ENCODE peak calls at places on chromosomes 7 and 10, in eight cellular contexts. U, D, E, J, L, X, P and F are unnamed samples.

GRCh38 chr10:115432188-115432819 is 339.1 kb downstream of the ATRNL1 start:
- DNase-seq in U (no peak), D (peak), E (peak), J (peak), L (peak), X (peak), P (peak), F (peak)

GRCh38 chr10:33982995-33983394 is 648.5 kb upstream of the NRP1 start:
- DNase-seq in U (no peak), D (no peak), E (peak), J (no peak), L (peak), X (no peak), P (peak), F (peak)

GRCh38 chr7:145692237-145692950 is 424.2 kb upstream of the CNTNAP2 start:
- DNase-seq in U (no peak), D (no peak), E (peak), J (peak), L (peak), X (no peak), P (peak), F (peak)

GRCh38 chr10:86646933-86647332 is 7.4 kb upstream of the OPN4 start:
- DNase-seq in U (no peak), D (no peak), E (no peak), J (no peak), L (no peak), X (no peak), P (no peak), F (no peak)

GRCh38 chr10:95976295-95977229 is 66.8 kb upstream of the CCNJ start:
- DNase-seq in U (no peak), D (no peak), E (no peak), J (no peak), L (no peak), X (no peak), P (no peak), F (no peak)

GRCh38 chr7:55540226-55540858 is 32.0 kb downstream of the VOPP1 start:
- DNase-seq in U (no peak), D (no peak), E (no peak), J (no peak), L (no peak), X (no peak), P (no peak), F (no peak)

GRCh38 chr7:66304536-66304935 is 99.4 kb downstream of the TPST1 start:
- DNase-seq in U (no peak), D (no peak), E (peak), J (no peak), L (peak), X (peak), P (no peak), F (peak)

GRCh38 chr10:73589538-73590126 is 1.5 kb downstream of the USP54 start:
- DNase-seq in U (no peak), D (no peak), E (peak), J (peak), L (peak), X (no peak), P (no peak), F (peak)

GRCh38 chr7:33893377-33893776 is 12.0 kb upstream of the BMPER start:
- DNase-seq in U (no peak), D (no peak), E (no peak), J (no peak), L (no peak), X (no peak), P (no peak), F (no peak)

GRCh38 chr7:5429857-5430611 is 6.4 kb upstream of the TNRC18 start:
- DNase-seq in U (peak), D (no peak), E (no peak), J (no peak), L (peak), X (peak), P (no peak), F (peak)

GRCh38 chr10:92880233-92880861 is 32.0 kb downstream of the EXOC6 start:
- DNase-seq in U (no peak), D (peak), E (peak), J (peak), L (peak), X (peak), P (peak), F (peak)

GRCh38 chr7:83248000-83248399 is 85.3 kb upstream of the PCLO start:
- DNase-seq in U (no peak), D (no peak), E (no peak), J (no peak), L (peak), X (no peak), P (no peak), F (no peak)

GRCh38 chr7:96179863-96180262 is 142.0 kb downstream of the SLC25A13 start:
- DNase-seq in U (no peak), D (no peak), E (peak), J (no peak), L (peak), X (no peak), P (peak), F (peak)

GRCh38 chr7:25857376-25858067 is 294.5 kb upstream of the NFE2L3 start:
- DNase-seq in U (peak), D (no peak), E (no peak), J (no peak), L (peak), X (peak), P (no peak), F (peak)

GRCh38 chr10:70737250-70737649 is 47.9 kb downstream of the TBATA start:
- DNase-seq in U (no peak), D (no peak), E (no peak), J (no peak), L (no peak), X (no peak), P (no peak), F (no peak)

GRCh38 chr7:3082831-3083230 is 39.2 kb upstream of the CARD11 start:
- DNase-seq in U (no peak), D (peak), E (no peak), J (no peak), L (no peak), X (no peak), P (no peak), F (no peak)

GRCh38 chr10:59384761-59385160 is 22.4 kb upstream of the FAM13C start:
- DNase-seq in U (no peak), D (no peak), E (no peak), J (no peak), L (peak), X (no peak), P (no peak), F (no peak)

GRCh38 chr7:82562716-82563404 is 119.3 kb upstream of the CACNA2D1 start:
- DNase-seq in U (no peak), D (no peak), E (peak), J (peak), L (peak), X (peak), P (peak), F (peak)

GRCh38 chr7:108289852-108290251 is 159.7 kb upstream of the LAMB4 start:
- DNase-seq in U (no peak), D (no peak), E (no peak), J (no peak), L (no peak), X (no peak), P (no peak), F (no peak)

GRCh38 chr7:70432567-70433001 is 699.4 kb upstream of the GALNT17 start:
- DNase-seq in U (peak), D (no peak), E (no peak), J (no peak), L (no peak), X (no peak), P (no peak), F (no peak)

GRCh38 chr10:97234403-97234802 is 48.6 kb upstream of the SLIT1 start:
- DNase-seq in U (no peak), D (peak), E (peak), J (peak), L (peak), X (peak), P (peak), F (peak)

GRCh38 chr7:88217675-88218427 is 2.0 kb downstream of the SRI start:
- DNase-seq in U (no peak), D (peak), E (no peak), J (no peak), L (no peak), X (no peak), P (peak), F (no peak)
- H3K4me3 ChIP-seq in U (peak), D (peak), E (peak), J (peak), L (no peak), X (no peak), P (no peak), F (no peak)

GRCh38 chr10:528173-529165 is 161.0 kb downstream of the DIP2C start:
- DNase-seq in U (peak), D (no peak), E (no peak), J (no peak), L (no peak), X (no peak), P (no peak), F (no peak)

GRCh38 chr10:523925-524324 is 165.5 kb downstream of the DIP2C start:
- DNase-seq in U (peak), D (no peak), E (no peak), J (no peak), L (no peak), X (no peak), P (no peak), F (no peak)

GRCh38 chr10:527416-527815 is 162.1 kb downstream of the DIP2C start:
- DNase-seq in U (no peak), D (no peak), E (no peak), J (no peak), L (peak), X (peak), P (no peak), F (no peak)

GRCh38 chr10:525565-526315 is 163.7 kb downstream of the DIP2C start:
- DNase-seq in U (peak), D (peak), E (no peak), J (no peak), L (no peak), X (no peak), P (no peak), F (peak)

GRCh38 chr10:526651-527312 is 162.7 kb downstream of the DIP2C start:
- DNase-seq in U (peak), D (peak), E (no peak), J (no peak), L (no peak), X (no peak), P (no peak), F (no peak)
- TF ChIP-seq CTCF in U (no peak), D (peak), E (no peak), J (no peak), L (peak), X (no peak), P (peak), F (no peak)

GRCh38 chr10:78207776-78208175 is 174.1 kb downstream of the RPS24 start:
- DNase-seq in U (no peak), D (no peak), E (no peak), J (no peak), L (no peak), X (no peak), P (peak), F (no peak)
- H3K4me3 ChIP-seq in U (no peak), D (no peak), E (no peak), J (no peak), L (no peak), X (no peak), P (no peak), F (no peak)

GRCh38 chr7:74051193-74051592 is 23.2 kb downstream of the ELN start:
- DNase-seq in U (no peak), D (no peak), E (no peak), J (peak), L (peak), X (no peak), P (peak), F (peak)

GRCh38 chr7:74053589-74054186 is 25.7 kb downstream of the ELN start:
- DNase-seq in U (no peak), D (no peak), E (no peak), J (no peak), L (no peak), X (no peak), P (no peak), F (no peak)

GRCh38 chr7:74049997-74050798 is 22.2 kb downstream of the ELN start:
- DNase-seq in U (no peak), D (no peak), E (no peak), J (no peak), L (no peak), X (no peak), P (no peak), F (no peak)

GRCh38 chr7:74052628-74053027 is 24.7 kb downstream of the ELN start:
- DNase-seq in U (no peak), D (no peak), E (no peak), J (no peak), L (no peak), X (no peak), P (no peak), F (no peak)

DNA sequence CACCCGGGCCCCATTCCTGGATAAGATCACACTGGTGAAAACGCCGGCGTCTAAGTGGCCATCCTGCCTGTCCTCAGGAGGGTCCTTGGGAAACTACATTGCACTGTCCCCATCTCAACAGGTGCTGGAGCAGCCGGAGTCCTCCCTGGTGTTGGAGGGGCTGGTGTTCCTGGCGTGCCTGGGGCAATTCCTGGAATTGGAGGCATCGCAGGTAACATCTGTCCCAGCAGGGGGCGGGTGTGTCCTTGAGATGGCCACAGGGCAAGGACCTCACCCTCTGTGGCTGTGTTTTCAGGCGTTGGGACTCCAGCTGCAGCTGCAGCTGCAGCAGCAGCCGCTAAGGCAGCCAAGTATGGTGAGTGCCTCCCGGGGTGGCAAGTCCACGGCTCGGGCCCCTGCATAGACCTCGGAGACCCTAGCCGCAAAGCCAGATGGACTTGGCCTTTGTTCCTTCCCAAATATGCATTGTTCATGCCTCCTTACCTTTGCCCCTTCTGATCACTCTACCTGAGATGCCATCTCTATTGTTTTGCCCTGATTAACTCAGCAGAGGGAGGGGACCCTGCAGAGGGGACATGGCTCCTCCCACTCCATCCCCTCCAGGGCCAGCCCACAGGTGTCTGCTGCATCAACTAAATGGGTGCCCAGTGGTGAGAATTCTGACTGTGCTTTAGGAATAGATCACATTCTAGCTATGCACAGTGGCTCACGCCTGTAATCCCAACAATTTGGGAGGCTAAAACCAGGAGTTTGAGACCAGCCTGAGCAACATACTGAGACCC is 23.8 kb downstream of the ELN start:
- DNase-seq in U (no peak), D (peak), E (peak), J (no peak), L (peak), X (no peak), P (no peak), F (peak)
- TF ChIP-seq CTCF in U (no peak), D (peak), E (peak), J (peak), L (peak), X (peak), P (peak), F (peak)

GRCh38 chr7:137900137-137900536 is 53.4 kb upstream of the DGKI start:
- DNase-seq in U (no peak), D (no peak), E (no peak), J (no peak), L (no peak), X (no peak), P (no peak), F (no peak)
- H3K4me3 ChIP-seq in U (no peak), D (no peak), E (no peak), J (no peak), L (no peak), X (no peak), P (no peak), F (no peak)

GRCh38 chr7:4164556-4164955 is 517.5 kb upstream of the FOXK1 start:
- DNase-seq in U (no peak), D (no peak), E (no peak), J (no peak), L (no peak), X (no peak), P (no peak), F (no peak)
- TF ChIP-seq CTCF in U (no peak), D (no peak), E (no peak), J (no peak), L (no peak), X (no peak), P (no peak), F (no peak)

GRCh38 chr7:47579458-47579857 is 2.5 kb downstream of the TNS3 start:
- DNase-seq in U (no peak), D (no peak), E (no peak), J (no peak), L (no peak), X (peak), P (no peak), F (no peak)

GRCh38 chr7:47576909-47577255 is 5.0 kb downstream of the TNS3 start:
- DNase-seq in U (no peak), D (no peak), E (no peak), J (no peak), L (no peak), X (no peak), P (no peak), F (no peak)

GRCh38 chr7:47580175-47580701 is 1.7 kb downstream of the TNS3 start:
- DNase-seq in U (no peak), D (no peak), E (peak), J (no peak), L (peak), X (peak), P (no peak), F (peak)

GRCh38 chr7:47577351-47577919 is 4.5 kb downstream of the TNS3 start:
- DNase-seq in U (no peak), D (peak), E (no peak), J (no peak), L (peak), X (peak), P (no peak), F (no peak)

DNA sequence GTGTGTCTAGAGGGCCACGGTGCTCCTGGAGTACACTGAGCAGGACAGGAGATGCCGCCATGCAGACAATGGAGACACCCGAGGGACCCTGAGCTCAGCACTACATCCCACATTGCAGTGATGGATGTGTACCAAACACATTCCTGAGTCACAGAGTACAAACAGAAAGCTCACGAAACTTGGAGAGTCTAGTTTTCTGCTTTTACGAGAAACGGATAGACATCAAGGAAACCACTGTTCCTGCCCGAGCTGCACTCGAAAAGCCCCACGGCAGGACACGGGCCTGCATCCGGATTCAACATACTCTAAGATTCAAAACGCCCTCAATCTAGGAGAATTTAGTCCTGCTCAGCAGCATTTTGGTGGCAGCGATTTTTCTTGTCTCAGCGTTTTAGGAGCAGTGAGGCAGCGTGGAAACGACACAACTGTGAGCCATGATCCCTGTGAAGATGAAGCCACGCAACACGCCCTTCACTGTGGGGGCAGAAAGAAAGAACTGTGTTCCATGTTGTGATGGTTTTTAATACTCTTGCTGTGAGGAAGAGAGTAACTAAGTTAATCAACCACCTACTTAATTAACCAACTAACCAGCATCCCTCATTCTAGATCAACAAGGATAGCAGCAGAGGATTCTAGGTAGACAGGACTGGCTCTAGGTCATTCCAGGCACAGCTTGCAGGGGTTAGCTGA is 3.2 kb downstream of the TNS3 start:
- DNase-seq in U (no peak), D (no peak), E (peak), J (no peak), L (peak), X (peak), P (peak), F (no peak)
- H3K4me3 ChIP-seq in U (no peak), D (no peak), E (no peak), J (no peak), L (no peak), X (peak), P (no peak), F (peak)

GRCh38 chr7:28847176-28847575 is 111.0 kb downstream of the TRIL start:
- DNase-seq in U (no peak), D (no peak), E (no peak), J (no peak), L (no peak), X (no peak), P (no peak), F (no peak)
- TF ChIP-seq CTCF in U (no peak), D (no peak), E (no peak), J (no peak), L (no peak), X (no peak), P (no peak), F (no peak)

DNA sequence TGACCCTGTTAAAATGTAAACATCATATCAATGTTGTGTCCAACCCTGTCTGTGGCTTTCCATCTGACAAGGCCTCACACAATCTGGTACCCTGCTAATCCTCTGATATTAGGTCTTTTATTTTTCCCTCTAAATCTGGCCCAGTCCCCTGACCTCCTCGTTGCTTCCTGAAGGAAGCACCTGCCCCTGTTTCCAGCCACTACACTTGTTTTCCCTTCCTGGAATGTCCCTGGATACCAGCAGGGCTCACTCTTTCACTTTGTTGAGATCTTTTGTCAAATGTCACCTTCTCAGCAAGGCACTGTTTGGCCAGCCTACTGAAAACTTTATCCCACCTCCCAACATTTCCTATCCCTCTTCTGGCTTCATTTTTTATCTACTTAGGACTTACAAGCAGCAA is 2.1 kb downstream of the SAMD9L start:
- DNase-seq in U (no peak), D (no peak), E (no peak), J (no peak), L (no peak), X (no peak), P (no peak), F (no peak)
- H3K4me3 ChIP-seq in U (no peak), D (no peak), E (no peak), J (no peak), L (no peak), X (no peak), P (no peak), F (no peak)

GRCh38 chr7:42115795-42116194 is 121.2 kb downstream of the GLI3 start:
- DNase-seq in U (no peak), D (no peak), E (no peak), J (no peak), L (no peak), X (no peak), P (no peak), F (no peak)
- TF ChIP-seq CTCF in U (no peak), D (no peak), E (no peak), J (peak), L (no peak), X (no peak), P (no peak), F (no peak)